ENCODE peak calls at places on chromosomes 6 and 20, in eight cellular contexts. One of them, this sample, is unnamed.

GRCh38 chr6:17740559-17741220 is 34.0 kb upstream of the NUP153 start:
- DNase-seq in left ventricle myocardium inferior: no peak
- DNase-seq in heart right ventricle: no peak
- DNase-seq in CD8-positive, alpha-beta memory T cell: no peak
- DNase-seq in CD4-positive, alpha-beta memory T cell: no peak
- DNase-seq in PC-9: no peak
- DNase-seq in DND-41: peak; percentile 30
- DNase-seq in aorta: no peak
- DNase-seq in this sample: no peak

GRCh38 chr6:161694995-161695394 is 421.1 kb upstream of the AGPAT4 start:
- DNase-seq in heart right ventricle: no peak
- DNase-seq in PC-9: no peak
- DNase-seq in CD8-positive, alpha-beta memory T cell: no peak
- DNase-seq in DND-41: no peak
- DNase-seq in left ventricle myocardium inferior: no peak
- DNase-seq in CD4-positive, alpha-beta memory T cell: no peak
- DNase-seq in aorta: no peak
- DNase-seq in this sample: no peak

GRCh38 chr6:168926306-168926705 is 327.3 kb downstream of the THBS2 start:
- DNase-seq in CD4-positive, alpha-beta memory T cell: no peak
- DNase-seq in PC-9: no peak
- DNase-seq in DND-41: no peak
- DNase-seq in left ventricle myocardium inferior: no peak
- DNase-seq in aorta: no peak
- DNase-seq in CD8-positive, alpha-beta memory T cell: no peak
- DNase-seq in heart right ventricle: no peak
- DNase-seq in this sample: no peak

GRCh38 chr20:50317644-50318043 is 127.0 kb downstream of the CEBPB start:
- DNase-seq in CD8-positive, alpha-beta memory T cell: no peak
- DNase-seq in left ventricle myocardium inferior: no peak
- DNase-seq in DND-41: no peak
- DNase-seq in heart right ventricle: no peak
- DNase-seq in aorta: no peak
- DNase-seq in PC-9: no peak
- DNase-seq in CD4-positive, alpha-beta memory T cell: no peak
- DNase-seq in this sample: no peak

GRCh38 chr6:138403324-138403800 is 661 bp upstream of the HEBP2 start:
- DNase-seq in CD8-positive, alpha-beta memory T cell: peak; percentile 8
- DNase-seq in PC-9: no peak
- DNase-seq in DND-41: peak; percentile 16
- DNase-seq in left ventricle myocardium inferior: peak; percentile 44
- DNase-seq in aorta: peak; percentile 55
- DNase-seq in heart right ventricle: peak; percentile 45
- DNase-seq in CD4-positive, alpha-beta memory T cell: no peak
- DNase-seq in this sample: peak; percentile 55

GRCh38 chr6:7106752-7107577 is 796 bp upstream of the RREB1 start:
- DNase-seq in left ventricle myocardium inferior: peak; percentile 43
- DNase-seq in heart right ventricle: peak; percentile 28
- DNase-seq in PC-9: no peak
- DNase-seq in aorta: peak; percentile 67
- DNase-seq in CD4-positive, alpha-beta memory T cell: peak; percentile 69
- DNase-seq in DND-41: peak; percentile 75
- DNase-seq in CD8-positive, alpha-beta memory T cell: peak; percentile 47
- DNase-seq in this sample: peak; percentile 44

GRCh38 chr20:45951925-45952834 is 17.7 kb downstream of the PCIF1 start:
- DNase-seq in CD4-positive, alpha-beta memory T cell: no peak
- DNase-seq in aorta: no peak
- DNase-seq in heart right ventricle: no peak
- DNase-seq in left ventricle myocardium inferior: no peak
- DNase-seq in DND-41: no peak
- DNase-seq in CD8-positive, alpha-beta memory T cell: no peak
- DNase-seq in PC-9: peak; percentile 20
- DNase-seq in this sample: peak; percentile 67

GRCh38 chr6:98769546-98769945 is 64.8 kb upstream of the POU3F2 start:
- DNase-seq in aorta: no peak
- DNase-seq in left ventricle myocardium inferior: no peak
- DNase-seq in CD4-positive, alpha-beta memory T cell: peak; percentile 2
- DNase-seq in PC-9: no peak
- DNase-seq in DND-41: peak; percentile 6
- DNase-seq in CD8-positive, alpha-beta memory T cell: no peak
- DNase-seq in heart right ventricle: no peak
- DNase-seq in this sample: no peak

GRCh38 chr6:11172501-11173337 is 59.7 kb downstream of the NEDD9 start:
- DNase-seq in CD8-positive, alpha-beta memory T cell: peak; percentile 70
- DNase-seq in left ventricle myocardium inferior: peak; percentile 68
- DNase-seq in heart right ventricle: peak; percentile 73
- DNase-seq in PC-9: no peak
- DNase-seq in DND-41: peak; percentile 74
- DNase-seq in CD4-positive, alpha-beta memory T cell: peak; percentile 67
- DNase-seq in aorta: peak; percentile 77
- DNase-seq in this sample: peak; percentile 90

GRCh38 chr20:33767739-33768138 is 35.9 kb downstream of the ZNF341 start:
- DNase-seq in heart right ventricle: no peak
- DNase-seq in aorta: no peak
- DNase-seq in PC-9: no peak
- DNase-seq in CD8-positive, alpha-beta memory T cell: no peak
- DNase-seq in DND-41: no peak
- DNase-seq in CD4-positive, alpha-beta memory T cell: no peak
- DNase-seq in left ventricle myocardium inferior: no peak
- DNase-seq in this sample: no peak

GRCh38 chr20:10447028-10447427 is 11.9 kb downstream of the SLX4IP start:
- DNase-seq in left ventricle myocardium inferior: no peak
- DNase-seq in PC-9: peak; percentile 52
- DNase-seq in heart right ventricle: no peak
- DNase-seq in aorta: no peak
- DNase-seq in CD4-positive, alpha-beta memory T cell: peak; percentile 45
- DNase-seq in DND-41: peak; percentile 85
- DNase-seq in CD8-positive, alpha-beta memory T cell: peak; percentile 22
- DNase-seq in this sample: no peak
- H3K27ac ChIP-seq in left ventricle myocardium inferior: no peak overlapping the region
- H3K27ac ChIP-seq in PC-9: peak overlapping the region; percentile 52
- H3K27ac ChIP-seq in heart right ventricle: no peak overlapping the region
- H3K27ac ChIP-seq in aorta: no peak overlapping the region
- H3K27ac ChIP-seq in CD4-positive, alpha-beta memory T cell: no peak overlapping the region
- H3K27ac ChIP-seq in DND-41: peak overlapping the region; percentile 88
- H3K27ac ChIP-seq in CD8-positive, alpha-beta memory T cell: no peak overlapping the region
- H3K27ac ChIP-seq in this sample: no peak overlapping the region

GRCh38 chr6:29845405-29846006 is 17.9 kb downstream of the HLA-G start:
- DNase-seq in CD4-positive, alpha-beta memory T cell: no peak
- DNase-seq in DND-41: no peak
- DNase-seq in left ventricle myocardium inferior: no peak
- DNase-seq in aorta: no peak
- DNase-seq in CD8-positive, alpha-beta memory T cell: no peak
- DNase-seq in PC-9: peak; percentile 78
- DNase-seq in heart right ventricle: no peak
- DNase-seq in this sample: no peak

GRCh38 chr6:29841030-29841429 is 13.4 kb downstream of the HLA-G start:
- DNase-seq in aorta: no peak
- DNase-seq in heart right ventricle: no peak
- DNase-seq in DND-41: no peak
- DNase-seq in PC-9: no peak
- DNase-seq in CD8-positive, alpha-beta memory T cell: no peak
- DNase-seq in left ventricle myocardium inferior: no peak
- DNase-seq in CD4-positive, alpha-beta memory T cell: no peak
- DNase-seq in this sample: no peak

GRCh38 chr6:29834564-29835436 is 7.2 kb downstream of the HLA-G start:
- DNase-seq in CD8-positive, alpha-beta memory T cell: peak; percentile 43
- DNase-seq in left ventricle myocardium inferior: no peak
- DNase-seq in aorta: no peak
- DNase-seq in DND-41: peak; percentile 58
- DNase-seq in CD4-positive, alpha-beta memory T cell: peak; percentile 41
- DNase-seq in heart right ventricle: no peak
- DNase-seq in PC-9: no peak
- DNase-seq in this sample: no peak

DNA sequence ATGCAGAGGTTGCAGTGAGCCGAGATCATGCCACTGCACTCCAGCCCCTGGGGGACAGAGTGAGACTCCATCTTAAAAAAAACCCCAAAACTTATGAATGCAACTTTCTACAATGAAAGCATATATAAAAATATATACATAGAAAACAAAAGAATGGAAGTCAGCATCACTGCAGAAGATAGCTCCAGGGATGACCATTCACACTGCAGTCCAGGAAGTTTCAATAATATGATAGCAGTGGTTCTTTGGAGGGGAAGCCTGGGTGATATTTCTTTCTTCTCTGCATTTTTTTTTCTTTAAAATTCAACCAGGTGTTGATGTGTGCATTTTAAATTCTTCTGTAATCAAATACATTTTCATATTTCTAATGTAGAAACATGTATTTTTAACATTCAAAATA is 12.3 kb downstream of the HLA-G start:
- DNase-seq in heart right ventricle: no peak
- DNase-seq in CD8-positive, alpha-beta memory T cell: no peak
- DNase-seq in left ventricle myocardium inferior: no peak
- DNase-seq in DND-41: no peak
- DNase-seq in PC-9: no peak
- DNase-seq in aorta: no peak
- DNase-seq in CD4-positive, alpha-beta memory T cell: no peak
- DNase-seq in this sample: no peak
- H3K27ac ChIP-seq in heart right ventricle: no peak overlapping the region
- H3K27ac ChIP-seq in CD8-positive, alpha-beta memory T cell: no peak overlapping the region
- H3K27ac ChIP-seq in left ventricle myocardium inferior: no peak overlapping the region
- H3K27ac ChIP-seq in DND-41: no peak overlapping the region
- H3K27ac ChIP-seq in PC-9: no peak overlapping the region
- H3K27ac ChIP-seq in aorta: no peak overlapping the region
- H3K27ac ChIP-seq in CD4-positive, alpha-beta memory T cell: no peak overlapping the region
- H3K27ac ChIP-seq in this sample: no peak overlapping the region

DNA sequence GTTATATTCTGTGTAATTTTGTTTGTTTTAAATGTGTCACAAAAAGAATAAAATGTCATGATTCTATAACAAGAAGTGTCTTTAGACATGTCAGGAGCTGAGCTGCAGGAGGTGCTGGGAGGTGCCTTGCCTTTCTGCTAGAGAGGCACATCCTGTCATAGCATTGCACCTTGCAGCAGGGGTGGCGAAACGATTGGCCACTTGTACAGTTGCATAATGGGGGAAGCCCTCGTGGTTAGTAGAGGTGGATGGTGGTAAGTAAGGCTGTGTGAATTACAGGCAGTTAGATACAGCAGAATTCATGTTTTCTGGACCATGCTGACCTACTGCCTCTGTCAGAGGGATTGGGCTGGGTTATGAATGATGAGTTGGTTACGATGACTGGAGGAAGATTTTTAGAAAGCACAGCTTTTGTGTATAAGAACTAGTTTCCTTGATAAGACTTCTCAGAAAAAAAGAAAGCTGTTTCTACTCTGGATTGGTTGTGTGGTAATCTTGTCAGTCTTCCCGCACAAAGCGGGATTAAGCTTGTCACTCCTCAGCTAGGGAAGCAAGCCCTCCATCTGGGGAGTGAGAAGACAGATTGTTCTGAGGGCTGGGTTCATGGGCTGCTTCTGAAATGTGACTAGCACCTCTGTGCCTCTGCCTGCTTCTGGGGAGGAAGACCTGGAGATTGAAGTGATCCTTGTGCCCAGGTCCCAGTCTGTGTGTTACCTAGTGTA is 74.9 kb downstream of the FOXO3 start:
- DNase-seq in aorta: no peak
- DNase-seq in DND-41: peak; percentile 47
- DNase-seq in PC-9: no peak
- DNase-seq in left ventricle myocardium inferior: no peak
- DNase-seq in CD4-positive, alpha-beta memory T cell: peak; percentile 32
- DNase-seq in heart right ventricle: no peak
- DNase-seq in CD8-positive, alpha-beta memory T cell: peak; percentile 33
- DNase-seq in this sample: no peak
- H3K27ac ChIP-seq in aorta: no peak overlapping the region
- H3K27ac ChIP-seq in DND-41: no peak overlapping the region
- H3K27ac ChIP-seq in PC-9: no peak overlapping the region
- H3K27ac ChIP-seq in left ventricle myocardium inferior: peak overlapping the region; percentile 1
- H3K27ac ChIP-seq in CD4-positive, alpha-beta memory T cell: no peak overlapping the region
- H3K27ac ChIP-seq in heart right ventricle: no peak overlapping the region
- H3K27ac ChIP-seq in CD8-positive, alpha-beta memory T cell: no peak overlapping the region
- H3K27ac ChIP-seq in this sample: no peak overlapping the region

GRCh38 chr6:136753624-136754023 is 38.7 kb downstream of the MAP3K5 start:
- DNase-seq in left ventricle myocardium inferior: no peak
- DNase-seq in DND-41: no peak
- DNase-seq in aorta: no peak
- DNase-seq in CD4-positive, alpha-beta memory T cell: peak; percentile 91
- DNase-seq in CD8-positive, alpha-beta memory T cell: peak; percentile 27
- DNase-seq in heart right ventricle: no peak
- DNase-seq in PC-9: no peak
- DNase-seq in this sample: no peak
- H3K27ac ChIP-seq in left ventricle myocardium inferior: no peak overlapping the region
- H3K27ac ChIP-seq in DND-41: no peak overlapping the region
- H3K27ac ChIP-seq in aorta: no peak overlapping the region
- H3K27ac ChIP-seq in CD4-positive, alpha-beta memory T cell: peak overlapping the region; percentile 51
- H3K27ac ChIP-seq in CD8-positive, alpha-beta memory T cell: no peak overlapping the region
- H3K27ac ChIP-seq in heart right ventricle: no peak overlapping the region
- H3K27ac ChIP-seq in PC-9: no peak overlapping the region
- H3K27ac ChIP-seq in this sample: no peak overlapping the region

GRCh38 chr20:6530254-6530653 is 237.2 kb upstream of the BMP2 start:
- DNase-seq in DND-41: no peak
- DNase-seq in PC-9: no peak
- DNase-seq in CD4-positive, alpha-beta memory T cell: no peak
- DNase-seq in left ventricle myocardium inferior: no peak
- DNase-seq in CD8-positive, alpha-beta memory T cell: no peak
- DNase-seq in aorta: no peak
- DNase-seq in heart right ventricle: no peak
- DNase-seq in this sample: no peak
- H3K27ac ChIP-seq in DND-41: no peak overlapping the region
- H3K27ac ChIP-seq in PC-9: no peak overlapping the region
- H3K27ac ChIP-seq in CD4-positive, alpha-beta memory T cell: no peak overlapping the region
- H3K27ac ChIP-seq in left ventricle myocardium inferior: no peak overlapping the region
- H3K27ac ChIP-seq in CD8-positive, alpha-beta memory T cell: no peak overlapping the region
- H3K27ac ChIP-seq in aorta: no peak overlapping the region
- H3K27ac ChIP-seq in heart right ventricle: no peak overlapping the region
- H3K27ac ChIP-seq in this sample: no peak overlapping the region

GRCh38 chr6:106356382-106356781 is 4.1 kb upstream of the CRYBG1 start:
- DNase-seq in CD8-positive, alpha-beta memory T cell: no peak
- DNase-seq in left ventricle myocardium inferior: no peak
- DNase-seq in aorta: no peak
- DNase-seq in PC-9: peak; percentile 85
- DNase-seq in DND-41: no peak
- DNase-seq in CD4-positive, alpha-beta memory T cell: no peak
- DNase-seq in heart right ventricle: no peak
- DNase-seq in this sample: no peak
- H3K27ac ChIP-seq in CD8-positive, alpha-beta memory T cell: no peak overlapping the region
- H3K27ac ChIP-seq in left ventricle myocardium inferior: no peak overlapping the region
- H3K27ac ChIP-seq in aorta: no peak overlapping the region
- H3K27ac ChIP-seq in PC-9: no peak overlapping the region
- H3K27ac ChIP-seq in DND-41: no peak overlapping the region
- H3K27ac ChIP-seq in CD4-positive, alpha-beta memory T cell: no peak overlapping the region
- H3K27ac ChIP-seq in heart right ventricle: no peak overlapping the region
- H3K27ac ChIP-seq in this sample: no peak overlapping the region

This sample was measured in left lung.